ENCODE peak calls at places on chromosomes 2 and 18, in six cellular contexts. C is astrocyte; P is iris pigment epithelial cell; Z is activated CD4-positive, CD25-positive, alpha-beta regulatory T cell treated with anti-CD3 and anti-CD28 coated beads, Interleukin-2, amount 50 U/mL, for 72 hours; D is EL; N is GM12891. X is an unnamed sample.

GRCh38 chr2:219160186-219161017 is at the start of gene NHEJ1:
- DNase-seq in Z (peak), N (peak), C (peak), D (peak), P (peak), X (peak)

GRCh38 chr2:95347681-95348608 is 50.8 kb downstream of the KCNIP3 start:
- DNase-seq in Z (no peak), P (no peak), N (no peak), D (no peak), C (no peak), X (no peak)

GRCh38 chr2:69796199-69796598 is 33.3 kb upstream of the GMCL1 start:
- DNase-seq in P (no peak), N (no peak), Z (no peak), D (no peak), C (no peak), X (no peak)

GRCh38 chr18:76616373-76616772 is 121.3 kb upstream of the ZNF516 start:
- DNase-seq in Z (no peak), P (no peak), D (no peak), N (no peak), C (no peak), X (no peak)

GRCh38 chr2:128467321-128467901 is 148.7 kb upstream of the HS6ST1 start:
- DNase-seq in Z (no peak), D (no peak), N (no peak), C (no peak), P (no peak), X (no peak)

GRCh38 chr18:74994502-74995403 is 214.2 kb downstream of the PTGR3 start:
- DNase-seq in D (peak), C (peak), P (peak), Z (peak), N (no peak), X (peak)

GRCh38 chr18:77702686-77703085 is 453.0 kb downstream of the GALR1 start:
- DNase-seq in C (no peak), N (no peak), P (peak), Z (no peak), D (no peak), X (no peak)

GRCh38 chr2:42767899-42768705 is 4.2 kb upstream of the OXER1 start:
- DNase-seq in P (no peak), C (no peak), Z (no peak), N (no peak), D (no peak), X (no peak)

GRCh38 chr2:43303120-43303519 is 76.7 kb upstream of the ZFP36L2 start:
- DNase-seq in D (no peak), P (no peak), C (no peak), N (no peak), Z (no peak), X (no peak)

GRCh38 chr2:83017366-83018090 is 1441.6 kb downstream of the SUCLG1 start:
- DNase-seq in C (no peak), D (peak), Z (no peak), N (no peak), P (peak), X (no peak)

GRCh38 chr2:233671290-233672161 is at the start of gene UGT1A9:
- DNase-seq in C (no peak), D (no peak), P (no peak), Z (no peak), N (no peak), X (no peak)

GRCh38 chr2:26615336-26616031 is 25.7 kb downstream of the CIB4 start:
- DNase-seq in P (no peak), N (no peak), Z (no peak), D (peak), C (no peak), X (no peak)